ENCODE peak calls at places on chromosomes 2 and 18, in seven cellular contexts. One of them, this sample, is unnamed.

GRCh38 chr2:54708584-54709340 is 14.7 kb upstream of the EML6 start:
- DNase-seq in retina: peak
- DNase-seq in stimulated activated CD8-positive, alpha-beta memory T cell treated with anti-CD3 and anti-CD28 coated beads, Interleukin-2, amount 100 ng/mL, for 48 hours: no peak
- DNase-seq in SW480: peak
- DNase-seq in prostate gland: peak
- DNase-seq in effector memory CD4-positive, alpha-beta T cell: no peak
- DNase-seq in tibial artery: peak
- DNase-seq in this sample: no peak

GRCh38 chr2:226911932-226912331 is 76.1 kb downstream of the RHBDD1 start:
- DNase-seq in retina: no peak
- DNase-seq in stimulated activated CD8-positive, alpha-beta memory T cell treated with anti-CD3 and anti-CD28 coated beads, Interleukin-2, amount 100 ng/mL, for 48 hours: no peak
- DNase-seq in SW480: no peak
- DNase-seq in prostate gland: no peak
- DNase-seq in effector memory CD4-positive, alpha-beta T cell: no peak
- DNase-seq in tibial artery: no peak
- DNase-seq in this sample: no peak

GRCh38 chr2:65350714-65351113 is 81.7 kb downstream of the SPRED2 start:
- DNase-seq in retina: no peak
- DNase-seq in stimulated activated CD8-positive, alpha-beta memory T cell treated with anti-CD3 and anti-CD28 coated beads, Interleukin-2, amount 100 ng/mL, for 48 hours: no peak
- DNase-seq in SW480: no peak
- DNase-seq in prostate gland: no peak
- DNase-seq in effector memory CD4-positive, alpha-beta T cell: no peak
- DNase-seq in tibial artery: no peak
- DNase-seq in this sample: no peak

GRCh38 chr18:6980363-6980762 is 137.2 kb downstream of the LAMA1 start:
- DNase-seq in retina: no peak
- DNase-seq in stimulated activated CD8-positive, alpha-beta memory T cell treated with anti-CD3 and anti-CD28 coated beads, Interleukin-2, amount 100 ng/mL, for 48 hours: no peak
- DNase-seq in SW480: no peak
- DNase-seq in prostate gland: no peak
- DNase-seq in effector memory CD4-positive, alpha-beta T cell: no peak
- DNase-seq in tibial artery: no peak
- DNase-seq in this sample: no peak

GRCh38 chr2:169865492-169865891 is 38.2 kb downstream of the UBR3 start:
- DNase-seq in retina: no peak
- DNase-seq in stimulated activated CD8-positive, alpha-beta memory T cell treated with anti-CD3 and anti-CD28 coated beads, Interleukin-2, amount 100 ng/mL, for 48 hours: no peak
- DNase-seq in SW480: no peak
- DNase-seq in prostate gland: no peak
- DNase-seq in effector memory CD4-positive, alpha-beta T cell: no peak
- DNase-seq in tibial artery: no peak
- DNase-seq in this sample: no peak

GRCh38 chr2:43743706-43744105 is 30.1 kb upstream of the DYNC2LI1 start:
- DNase-seq in retina: no peak
- DNase-seq in stimulated activated CD8-positive, alpha-beta memory T cell treated with anti-CD3 and anti-CD28 coated beads, Interleukin-2, amount 100 ng/mL, for 48 hours: no peak
- DNase-seq in SW480: no peak
- DNase-seq in prostate gland: no peak
- DNase-seq in effector memory CD4-positive, alpha-beta T cell: no peak
- DNase-seq in tibial artery: no peak
- DNase-seq in this sample: no peak

GRCh38 chr2:223943561-223944008 is 1.6 kb downstream of the WDFY1 start:
- DNase-seq in retina: no peak
- DNase-seq in stimulated activated CD8-positive, alpha-beta memory T cell treated with anti-CD3 and anti-CD28 coated beads, Interleukin-2, amount 100 ng/mL, for 48 hours: no peak
- DNase-seq in SW480: peak
- DNase-seq in prostate gland: no peak
- DNase-seq in effector memory CD4-positive, alpha-beta T cell: no peak
- DNase-seq in tibial artery: no peak
- DNase-seq in this sample: no peak

GRCh38 chr2:160042054-160042453 is 20.4 kb downstream of the PLA2R1 start:
- DNase-seq in retina: no peak
- DNase-seq in stimulated activated CD8-positive, alpha-beta memory T cell treated with anti-CD3 and anti-CD28 coated beads, Interleukin-2, amount 100 ng/mL, for 48 hours: no peak
- DNase-seq in SW480: no peak
- DNase-seq in prostate gland: no peak
- DNase-seq in effector memory CD4-positive, alpha-beta T cell: no peak
- DNase-seq in tibial artery: no peak
- DNase-seq in this sample: no peak

GRCh38 chr18:48042431-48042830 is 112.0 kb upstream of the SMAD2 start:
- DNase-seq in retina: no peak
- DNase-seq in stimulated activated CD8-positive, alpha-beta memory T cell treated with anti-CD3 and anti-CD28 coated beads, Interleukin-2, amount 100 ng/mL, for 48 hours: no peak
- DNase-seq in SW480: no peak
- DNase-seq in prostate gland: no peak
- DNase-seq in effector memory CD4-positive, alpha-beta T cell: no peak
- DNase-seq in tibial artery: no peak
- DNase-seq in this sample: no peak

This sample was measured in B cell.